ENCODE peak calls at places on chromosomes 5 and 9, in seven cellular contexts. Q, K, Y, U, R, P and B are unnamed samples.

GRCh38 chr5:151670074-151670686 is 16.5 kb downstream of the SPARC start:
- DNase-seq in Q (no peak), K (peak), Y (no peak), U (no peak), R (no peak), P (no peak), B (no peak)

GRCh38 chr9:16417749-16418148 is 452.7 kb downstream of the BNC2 start:
- DNase-seq in Q (no peak), K (peak), Y (no peak), U (peak), R (no peak), P (no peak), B (no peak)

GRCh38 chr9:137138058-137138697 is 776 bp upstream of the GRIN1 start:
- DNase-seq in Q (no peak), K (no peak), Y (no peak), U (no peak), R (no peak), P (no peak), B (no peak)

GRCh38 chr5:180159756-180160155 is 49.3 kb downstream of the RASGEF1C start:
- DNase-seq in Q (no peak), K (peak), Y (no peak), U (no peak), R (no peak), P (no peak), B (no peak)

GRCh38 chr5:53671447-53671846 is 111.0 kb downstream of the NDUFS4 start:
- DNase-seq in Q (no peak), K (no peak), Y (no peak), U (no peak), R (no peak), P (no peak), B (no peak)

GRCh38 chr9:127180457-127181314 is 58.3 kb upstream of the ANGPTL2 start:
- DNase-seq in Q (no peak), K (no peak), Y (no peak), U (no peak), R (peak), P (no peak), B (no peak)

GRCh38 chr5:157710887-157711286 is 20.3 kb upstream of the THG1L start:
- DNase-seq in Q (no peak), K (peak), Y (peak), U (no peak), R (no peak), P (no peak), B (peak)

GRCh38 chr9:114139061-114139460 is 16.3 kb upstream of the COL27A1 start:
- DNase-seq in Q (no peak), K (no peak), Y (no peak), U (no peak), R (no peak), P (no peak), B (no peak)

GRCh38 chr5:130773813-130774212 is 391.2 kb downstream of the HINT1 start:
- DNase-seq in Q (no peak), K (peak), Y (peak), U (peak), R (no peak), P (no peak), B (no peak)

GRCh38 chr5:58455495-58455894 is 4.4 kb downstream of the PLK2 start:
- DNase-seq in Q (no peak), K (no peak), Y (no peak), U (no peak), R (no peak), P (no peak), B (no peak)

GRCh38 chr9:128282500-128282899 is 6.4 kb downstream of the SWI5 start:
- DNase-seq in Q (no peak), K (peak), Y (no peak), U (peak), R (no peak), P (no peak), B (peak)

GRCh38 chr9:33113799-33114547 is 37.5 kb upstream of the SMU1 start:
- DNase-seq in Q (no peak), K (no peak), Y (no peak), U (no peak), R (no peak), P (no peak), B (no peak)

GRCh38 chr9:120261419-120261818 is 318.5 kb downstream of the CDK5RAP2 start:
- DNase-seq in Q (no peak), K (no peak), Y (no peak), U (no peak), R (no peak), P (no peak), B (no peak)

GRCh38 chr9:109299901-109300300 is 21.0 kb downstream of the EPB41L4B start:
- DNase-seq in Q (no peak), K (no peak), Y (no peak), U (no peak), R (no peak), P (no peak), B (no peak)

DNA sequence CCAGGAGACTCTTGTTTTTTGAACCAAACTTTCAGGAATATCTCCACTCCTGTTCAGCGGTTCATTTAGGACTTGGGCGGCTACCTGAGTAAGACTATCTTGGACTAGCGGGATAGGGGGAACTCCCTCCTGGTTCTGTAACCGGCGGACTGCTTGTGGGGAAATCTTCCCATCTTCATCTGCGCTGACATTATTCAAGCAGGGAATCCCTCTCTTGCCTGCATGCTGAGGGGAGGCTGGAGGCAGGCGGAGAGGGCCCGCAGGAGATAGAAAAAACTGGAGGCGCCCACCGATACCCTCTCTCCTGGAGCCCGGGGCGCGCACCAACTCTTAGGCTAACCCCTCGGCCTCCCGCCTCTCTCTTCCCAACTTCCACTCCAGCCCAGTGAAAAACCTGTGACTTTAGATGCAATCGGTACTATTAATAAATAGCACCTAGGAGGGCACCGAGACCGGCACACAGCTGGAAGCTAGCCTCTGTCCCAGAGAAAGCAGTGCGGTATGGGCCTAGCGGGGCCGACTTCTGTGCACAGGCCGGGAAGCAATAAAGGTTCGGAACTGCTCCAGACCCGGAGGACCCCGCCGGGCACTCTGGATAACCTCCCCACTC is 1.7 kb downstream of the EFNA5 start:
- DNase-seq in Q (no peak), K (peak), Y (peak), U (peak), R (no peak), P (peak), B (no peak)
- H3K4me3 ChIP-seq in Q (no peak), K (peak), Y (peak), U (peak), R (peak), P (peak), B (peak)

GRCh38 chr5:56012281-56012963 is 17.7 kb upstream of the IL6ST start:
- DNase-seq in Q (peak), K (peak), Y (peak), U (peak), R (peak), P (no peak), B (no peak)
- H3K4me3 ChIP-seq in Q (peak), K (peak), Y (no peak), U (no peak), R (no peak), P (no peak), B (no peak)

GRCh38 chr5:154820383-154820782 is 30.0 kb downstream of the FAXDC2 start:
- DNase-seq in Q (no peak), K (no peak), Y (no peak), U (no peak), R (no peak), P (no peak), B (no peak)
- H3K4me3 ChIP-seq in Q (no peak), K (no peak), Y (no peak), U (no peak), R (no peak), P (no peak), B (no peak)

GRCh38 chr5:102760815-102761214 is 5.7 kb downstream of the PAM start:
- DNase-seq in Q (no peak), K (peak), Y (no peak), U (no peak), R (no peak), P (no peak), B (no peak)

GRCh38 chr5:102762828-102763227 is 7.7 kb downstream of the PAM start:
- DNase-seq in Q (no peak), K (no peak), Y (peak), U (no peak), R (no peak), P (no peak), B (no peak)

GRCh38 chr5:102764381-102765005 is 9.4 kb downstream of the PAM start:
- DNase-seq in Q (peak), K (no peak), Y (no peak), U (no peak), R (no peak), P (no peak), B (no peak)

GRCh38 chr5:102763734-102764133 is 8.6 kb downstream of the PAM start:
- DNase-seq in Q (no peak), K (no peak), Y (no peak), U (no peak), R (no peak), P (no peak), B (no peak)

DNA sequence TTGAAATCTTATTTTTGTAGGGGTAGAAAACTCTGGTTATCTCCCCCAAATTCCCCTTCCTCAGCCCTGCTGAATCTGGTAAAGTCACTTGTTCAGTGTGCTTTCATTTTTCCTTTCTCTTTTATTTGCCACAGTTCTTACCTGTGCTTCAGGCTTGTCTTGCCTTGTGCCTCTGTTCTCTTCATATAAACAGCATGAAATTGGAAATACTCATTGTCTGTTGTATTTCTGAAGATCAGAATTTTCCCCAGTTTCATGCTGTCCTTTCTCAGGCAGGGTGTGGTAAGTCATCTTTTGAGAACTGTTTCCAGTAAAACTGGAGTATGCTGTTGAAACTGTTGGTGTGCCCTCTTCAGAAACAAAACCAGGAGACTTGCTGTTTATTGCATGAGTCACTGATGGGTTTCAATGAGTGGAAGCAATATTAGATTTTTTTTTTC is 7.0 kb downstream of the PAM start:
- DNase-seq in Q (no peak), K (peak), Y (peak), U (no peak), R (no peak), P (no peak), B (peak)
- H3K4me3 ChIP-seq in Q (peak), K (no peak), Y (no peak), U (no peak), R (peak), P (peak), B (no peak)

DNA sequence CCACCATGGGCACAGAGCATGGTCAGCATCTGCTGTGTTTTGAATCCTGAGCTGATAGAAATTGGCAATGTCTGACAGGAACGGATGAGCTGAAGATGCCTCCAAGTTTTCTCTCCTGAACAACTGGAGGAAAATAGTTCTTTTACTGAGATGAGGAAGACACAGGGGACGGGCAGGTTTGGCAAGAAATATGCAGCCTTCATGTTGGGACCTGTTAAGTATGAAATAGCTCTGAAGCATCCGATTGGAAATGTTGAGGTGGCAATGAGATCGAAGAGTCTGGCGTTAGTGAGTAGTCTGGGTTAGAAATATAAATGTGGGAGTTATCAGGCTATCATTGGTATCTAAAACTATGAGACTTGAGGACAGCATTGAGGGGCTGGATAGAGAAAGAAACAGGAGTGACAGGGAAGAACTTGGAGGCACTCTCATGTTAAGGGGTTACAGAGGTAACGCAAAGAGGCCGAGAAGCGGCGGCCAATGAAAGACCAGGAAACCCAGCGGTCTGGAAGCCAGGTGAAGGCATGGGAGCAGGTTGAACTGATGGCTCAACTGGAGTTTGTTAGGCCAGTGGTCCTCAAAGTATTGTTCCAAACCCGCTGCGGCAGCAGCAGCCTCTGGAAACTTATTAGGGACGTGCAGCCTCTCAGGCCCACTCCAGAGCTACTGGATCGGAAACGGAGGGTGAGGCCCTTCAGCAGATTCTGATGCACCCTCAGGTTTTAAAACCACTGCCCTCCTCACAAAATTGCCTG is 1.0 kb upstream of the MAMDC2 start:
- DNase-seq in Q (no peak), K (no peak), Y (peak), U (no peak), R (no peak), P (no peak), B (no peak)
- H3K4me3 ChIP-seq in Q (no peak), K (no peak), Y (no peak), U (no peak), R (peak), P (no peak), B (peak)

DNA sequence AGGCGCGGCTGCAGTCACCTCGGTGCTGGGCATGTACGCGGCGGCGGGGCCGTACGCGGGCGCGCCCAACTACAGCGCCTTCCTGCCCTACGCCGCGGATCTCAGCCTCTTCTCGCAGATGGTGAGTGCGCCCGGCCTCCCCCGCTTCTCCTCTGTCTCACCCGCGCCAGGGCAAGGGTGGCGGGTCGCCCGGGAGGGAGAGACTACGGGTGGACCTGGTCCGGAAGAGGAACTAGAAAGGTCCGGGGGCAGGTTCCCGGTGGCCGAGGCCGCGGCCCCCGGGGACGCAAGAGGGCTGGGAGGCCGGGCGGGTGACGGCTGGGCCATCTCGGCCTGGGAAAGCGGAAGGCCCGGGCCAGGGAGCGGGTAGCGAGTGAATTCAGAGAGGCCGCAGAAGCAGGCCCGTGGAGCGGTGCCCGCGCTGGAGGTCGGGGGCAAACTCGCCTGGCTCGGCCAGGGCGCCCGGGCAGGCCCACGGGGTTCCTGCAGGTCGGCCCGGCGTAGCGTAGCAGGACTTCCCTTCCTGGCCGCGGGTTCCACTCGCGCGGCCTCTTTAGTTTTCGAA is 711 bp downstream of the IRX1 start:
- DNase-seq in Q (no peak), K (no peak), Y (peak), U (no peak), R (no peak), P (no peak), B (no peak)
- H3K4me3 ChIP-seq in Q (no peak), K (no peak), Y (peak), U (peak), R (peak), P (no peak), B (peak)

GRCh38 chr5:82591021-82591515 is 312.9 kb upstream of the RPS23 start:
- DNase-seq in Q (no peak), K (peak), Y (peak), U (no peak), R (no peak), P (no peak), B (no peak)
- H3K4me3 ChIP-seq in Q (no peak), K (no peak), Y (no peak), U (no peak), R (no peak), P (no peak), B (no peak)